ENCODE peak calls at places on chromosomes 7 and 10, in eight cellular contexts. T is pancreas; W is IMR-90; C is MM.1S; Z is fibroblast of lung; D is colonic mucosa; G is stomach; J is CD4-positive, CD25-positive, alpha-beta regulatory T cell. A is an unnamed sample.

GRCh38 chr7:4703532-4703931 is 21.4 kb downstream of the FOXK1 start:
- DNase-seq in G (no peak), T (no peak), J (no peak), C (no peak), W (no peak), Z (no peak), D (no peak), A (no peak)

GRCh38 chr7:1454471-1455065 is 4.7 kb downstream of the MICALL2 start:
- DNase-seq in J (no peak), W (no peak), C (no peak), D (no peak), G (peak; percentile 40), T (no peak), Z (peak; percentile 25), A (no peak)

GRCh38 chr10:131822013-131822693 is 78.7 kb upstream of the PPP2R2D start:
- DNase-seq in G (peak; percentile 15), C (no peak), J (no peak), T (no peak), D (no peak), Z (no peak), W (no peak), A (no peak)

GRCh38 chr10:23533212-23533611 is 94.3 kb downstream of the OTUD1 start:
- DNase-seq in J (no peak), W (no peak), D (no peak), G (no peak), T (no peak), C (no peak), Z (no peak), A (no peak)

GRCh38 chr10:12408472-12408871 is 59.1 kb downstream of the CAMK1D start:
- DNase-seq in C (no peak), G (no peak), T (no peak), W (no peak), D (no peak), Z (no peak), J (no peak), A (no peak)

GRCh38 chr10:25226775-25227682 is 52.2 kb downstream of the GPR158 start:
- DNase-seq in T (no peak), W (peak; percentile 22), C (peak; percentile 43), D (peak; percentile 32), G (peak; percentile 39), J (no peak), Z (peak; percentile 31), A (peak; percentile 30)

GRCh38 chr10:101226506-101226887 is 2.8 kb downstream of the LBX1 start:
- DNase-seq in J (no peak), G (no peak), C (peak; percentile 56), T (no peak), D (no peak), Z (no peak), W (no peak), A (no peak)

GRCh38 chr10:107873007-107873406 is 708.5 kb upstream of the SORCS1 start:
- DNase-seq in G (no peak), Z (no peak), T (no peak), C (no peak), W (no peak), J (no peak), D (no peak), A (no peak)

GRCh38 chr7:110522061-110522750 is 568.7 kb upstream of the LRRN3 start:
- DNase-seq in G (no peak), T (no peak), Z (no peak), W (peak; percentile 18), C (no peak), D (no peak), J (no peak), A (no peak)

GRCh38 chr10:75733135-75733890 is 301.9 kb downstream of the LRMDA start:
- DNase-seq in W (no peak), J (no peak), Z (no peak), C (no peak), T (no peak), G (no peak), D (no peak), A (no peak)

GRCh38 chr7:106356-106755 is 86.0 kb upstream of the FAM20C start:
- DNase-seq in C (no peak), J (no peak), T (no peak), D (no peak), Z (no peak), G (no peak), W (no peak), A (no peak)

GRCh38 chr10:61463035-61463909 is 10.1 kb upstream of the TMEM26 start:
- DNase-seq in Z (peak; percentile 97), C (no peak), D (no peak), J (no peak), T (no peak), G (no peak), W (peak; percentile 85), A (no peak)

GRCh38 chr10:75959209-75959608 is 527.8 kb downstream of the LRMDA start:
- DNase-seq in W (peak; percentile 76), Z (peak; percentile 84), T (no peak), G (no peak), J (no peak), D (no peak), C (no peak), A (no peak)

GRCh38 chr7:48045205-48045765 is 9.9 kb downstream of the C7orf57 start:
- DNase-seq in D (no peak), C (no peak), G (no peak), J (no peak), W (no peak), T (no peak), Z (no peak), A (peak; percentile 45)

GRCh38 chr7:108093341-108093740 is 36.8 kb downstream of the LAMB4 start:
- DNase-seq in Z (peak; percentile 72), D (no peak), C (no peak), J (no peak), G (no peak), W (no peak), T (no peak), A (no peak)

GRCh38 chr10:120221873-120222485 is 235.0 kb upstream of the PLPP4 start:
- DNase-seq in J (no peak), D (peak; percentile 54), T (no peak), G (peak; percentile 35), Z (no peak), C (peak; percentile 60), W (no peak), A (peak; percentile 64)

GRCh38 chr10:29634764-29635625 is at the start of gene SVIL:
- DNase-seq in C (no peak), W (peak; percentile 71), J (no peak), Z (peak; percentile 80), G (no peak), D (peak; percentile 78), T (no peak), A (no peak)
- H3K4me3 ChIP-seq in C (no peak within 1 kb of the TSS), W (no peak within 1 kb of the TSS), J (peak within 1 kb of the TSS; percentile 13), Z (no peak within 1 kb of the TSS), G (peak within 1 kb of the TSS; percentile 34), D (peak within 1 kb of the TSS; percentile 17), T (no peak within 1 kb of the TSS), A (no peak within 1 kb of the TSS)

GRCh38 chr7:99996755-99997544 is 18.4 kb upstream of the ZKSCAN1 start:
- DNase-seq in T (no peak), J (no peak), W (no peak), C (no peak), G (no peak), D (no peak), Z (no peak), A (no peak)
- H3K4me3 ChIP-seq in T (no peak overlapping the region), J (peak overlapping the region; percentile 19), W (no peak overlapping the region), C (peak overlapping the region; percentile 43), G (peak overlapping the region; percentile 50), D (peak overlapping the region; percentile 33), Z (peak overlapping the region; percentile 46), A (peak overlapping the region; percentile 41)

GRCh38 chr7:69800495-69800894 is 202.2 kb downstream of the AUTS2 start:
- DNase-seq in C (no peak), J (no peak), T (no peak), Z (peak; percentile 28), G (no peak), W (no peak), D (no peak), A (no peak)

GRCh38 chr7:69801729-69802688 is 203.7 kb downstream of the AUTS2 start:
- DNase-seq in J (no peak), D (no peak), Z (no peak), C (no peak), G (no peak), T (no peak), W (no peak), A (no peak)

GRCh38 chr7:69796421-69796820 is 198.1 kb downstream of the AUTS2 start:
- DNase-seq in G (no peak), T (no peak), D (no peak), C (no peak), J (no peak), Z (no peak), W (no peak), A (no peak)

GRCh38 chr7:69799048-69799697 is 200.9 kb downstream of the AUTS2 start:
- DNase-seq in D (no peak), Z (no peak), T (no peak), G (no peak), W (no peak), C (no peak), J (no peak), A (no peak)

DNA sequence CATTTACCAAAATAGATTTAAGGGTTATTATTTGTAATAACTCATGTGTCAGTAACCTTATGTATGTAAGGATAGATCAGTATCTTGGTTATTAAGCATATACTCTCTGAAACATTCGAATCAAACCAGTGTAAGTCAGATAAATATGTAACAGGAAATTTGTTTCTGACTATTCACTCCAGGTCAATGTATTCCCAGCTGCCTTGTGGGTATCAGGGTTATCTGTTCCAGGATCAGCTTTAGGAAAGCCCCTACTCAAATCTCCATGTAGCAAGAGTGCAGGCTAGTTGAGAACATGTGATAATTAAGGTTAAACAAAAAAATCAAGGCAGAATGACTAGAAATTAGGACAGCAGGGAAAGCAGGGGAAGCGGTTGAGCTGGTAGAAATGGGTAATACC is 201.7 kb downstream of the AUTS2 start:
- DNase-seq in G (no peak), W (no peak), C (no peak), T (no peak), J (no peak), Z (no peak), D (no peak), A (no peak)
- H3K4me3 ChIP-seq in G (no peak overlapping the region), W (no peak overlapping the region), C (no peak overlapping the region), T (no peak overlapping the region), J (no peak overlapping the region), Z (no peak overlapping the region), D (no peak overlapping the region), A (no peak overlapping the region)

GRCh38 chr7:42222891-42223290 is 14.1 kb downstream of the GLI3 start:
- DNase-seq in T (no peak), C (no peak), J (no peak), D (no peak), W (no peak), G (no peak), Z (no peak), A (no peak)
- H3K4me3 ChIP-seq in T (no peak overlapping the region), C (no peak overlapping the region), J (no peak overlapping the region), D (no peak overlapping the region), W (no peak overlapping the region), G (no peak overlapping the region), Z (no peak overlapping the region), A (no peak overlapping the region)

DNA sequence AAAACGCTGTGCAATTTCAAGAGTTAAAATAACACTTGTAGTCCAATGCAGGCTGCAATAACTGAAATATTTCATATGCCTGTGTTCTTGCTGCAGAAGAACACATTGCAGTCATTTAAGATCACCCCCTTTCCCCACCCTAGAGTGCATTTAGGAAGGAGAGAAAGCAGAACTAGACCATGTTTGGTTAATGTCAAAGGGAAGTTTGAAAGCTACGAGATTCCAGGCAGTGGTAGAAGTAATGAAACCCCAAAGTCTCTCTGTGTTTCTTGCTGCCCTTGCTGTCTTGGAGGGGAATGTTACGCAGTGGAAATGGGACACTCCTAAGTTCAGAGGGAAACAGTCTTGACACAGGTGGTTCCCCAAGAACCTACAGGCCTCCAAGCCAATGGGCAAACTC is 242.9 kb downstream of the PTEN start:
- DNase-seq in W (no peak), T (no peak), C (no peak), G (no peak), Z (no peak), J (no peak), D (no peak), A (no peak)
- H3K4me3 ChIP-seq in W (no peak overlapping the region), T (no peak overlapping the region), C (no peak overlapping the region), G (no peak overlapping the region), Z (no peak overlapping the region), J (no peak overlapping the region), D (no peak overlapping the region), A (no peak overlapping the region)